ENCODE peak calls at places on chromosomes 1 and 21, in five cellular contexts. W is left ventricle myocardium inferior, F is upper lobe of right lung, B is tibial artery, J is transverse colon. V is an unnamed sample. For H3K36me3, the result is how much of the 10 kb centered on the place peaks cover.

GRCh38 chr1:234926574-234927311 is 201.9 kb downstream of the TOMM20 start:
- DNase-seq in W (no peak), F (no peak), B (peak), J (no peak), V (peak)

GRCh38 chr1:39574646-39575045 is 1.9 kb downstream of the PABPC4 start:
- DNase-seq in W (no peak), F (no peak), B (no peak), J (peak), V (peak)

GRCh38 chr1:247385283-247385682 is 30.7 kb upstream of the NLRP3 start:
- DNase-seq in W (no peak), F (no peak), B (no peak), J (no peak), V (no peak)

GRCh38 chr1:235017719-235018118 is 110.9 kb downstream of the TOMM20 start:
- DNase-seq in W (no peak), F (no peak), B (peak), J (no peak), V (no peak)

GRCh38 chr1:27539901-27540861 is 50.2 kb upstream of the WASF2 start:
- DNase-seq in W (no peak), F (no peak), B (no peak), J (peak), V (no peak)

GRCh38 chr1:204623365-204623893 is 62.1 kb downstream of the LRRN2 start:
- DNase-seq in W (no peak), F (no peak), B (no peak), J (peak), V (peak)

GRCh38 chr1:6026095-6026809 is 19.4 kb upstream of the KCNAB2 start:
- DNase-seq in W (peak), F (peak), B (peak), J (peak), V (peak)

GRCh38 chr1:225710804-225711203 is 57.9 kb upstream of the ENAH start:
- DNase-seq in W (no peak), F (no peak), B (no peak), J (no peak), V (no peak)

GRCh38 chr1:36585760-36586072 is 103.0 kb upstream of the CSF3R start:
- DNase-seq in W (no peak), F (no peak), B (no peak), J (no peak), V (no peak)

DNA sequence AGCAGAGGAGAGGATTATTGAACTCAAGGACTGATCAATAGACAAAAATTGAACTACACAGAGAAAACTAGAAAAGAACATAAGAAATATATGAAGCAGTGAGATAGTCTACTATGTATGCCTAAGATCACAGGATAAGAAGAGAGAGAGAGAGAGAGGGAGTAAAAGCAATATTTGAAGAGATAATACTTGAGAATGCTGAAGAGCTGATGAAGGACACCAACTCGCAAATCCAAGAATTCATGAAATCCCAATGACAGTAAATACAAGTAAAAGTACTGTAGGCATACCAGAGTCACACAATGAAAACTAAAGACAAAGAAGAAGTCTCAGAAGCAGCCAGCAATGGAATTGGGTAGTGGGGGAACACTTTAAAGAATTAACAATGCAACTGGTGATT is 260.1 kb upstream of the SPAG17 start:
- DNase-seq in W (no peak), F (no peak), B (no peak), J (no peak), V (no peak)
- H3K4me3 ChIP-seq in W (no peak), F (no peak), B (no peak), J (no peak), V (no peak)

DNA sequence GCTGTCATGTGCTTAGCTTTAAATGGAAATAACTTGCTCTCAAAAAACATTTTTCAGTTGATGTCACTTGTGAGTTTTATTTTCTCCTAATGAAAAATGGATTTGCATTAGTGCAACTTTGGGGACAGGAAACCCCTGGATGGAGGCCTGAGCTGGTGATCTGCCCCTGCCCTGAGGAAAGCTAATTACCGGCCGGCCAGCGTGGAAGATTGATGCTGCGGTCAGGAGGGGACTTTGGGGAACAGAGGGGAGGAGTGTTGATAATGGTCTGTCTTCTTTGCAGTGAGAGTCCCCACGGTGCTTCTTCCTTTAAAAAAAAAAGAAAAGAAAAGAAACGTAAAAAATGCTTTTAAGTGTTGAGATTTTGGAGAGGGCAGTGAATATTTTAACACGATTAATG is 66.9 kb upstream of the ANGPTL1 start:
- DNase-seq in W (no peak), F (no peak), B (peak), J (no peak), V (no peak)
- H3K27ac ChIP-seq in W (peak), F (no peak), B (peak), J (peak), V (peak)

GRCh38 chr1:7562729-7563605 is 208.1 kb upstream of the VAMP3 start:
- DNase-seq in W (no peak), F (peak), B (no peak), J (no peak), V (no peak)

GRCh38 chr1:7560601-7561181 is 210.4 kb upstream of the VAMP3 start:
- DNase-seq in W (no peak), F (peak), B (no peak), J (no peak), V (no peak)

GRCh38 chr1:7561936-7562728 is 209.0 kb upstream of the VAMP3 start:
- DNase-seq in W (no peak), F (peak), B (no peak), J (no peak), V (peak)

GRCh38 chr1:7560128-7560527 is 211.0 kb upstream of the VAMP3 start:
- DNase-seq in W (no peak), F (peak), B (no peak), J (no peak), V (no peak)

GRCh38 chr1:7561331-7561921 is 209.7 kb upstream of the VAMP3 start:
- DNase-seq in W (no peak), F (peak), B (no peak), J (no peak), V (no peak)
- H3K36me3 ChIP-seq in W (under half), F (under half), B (under half), J (under half), V (under half)

DNA sequence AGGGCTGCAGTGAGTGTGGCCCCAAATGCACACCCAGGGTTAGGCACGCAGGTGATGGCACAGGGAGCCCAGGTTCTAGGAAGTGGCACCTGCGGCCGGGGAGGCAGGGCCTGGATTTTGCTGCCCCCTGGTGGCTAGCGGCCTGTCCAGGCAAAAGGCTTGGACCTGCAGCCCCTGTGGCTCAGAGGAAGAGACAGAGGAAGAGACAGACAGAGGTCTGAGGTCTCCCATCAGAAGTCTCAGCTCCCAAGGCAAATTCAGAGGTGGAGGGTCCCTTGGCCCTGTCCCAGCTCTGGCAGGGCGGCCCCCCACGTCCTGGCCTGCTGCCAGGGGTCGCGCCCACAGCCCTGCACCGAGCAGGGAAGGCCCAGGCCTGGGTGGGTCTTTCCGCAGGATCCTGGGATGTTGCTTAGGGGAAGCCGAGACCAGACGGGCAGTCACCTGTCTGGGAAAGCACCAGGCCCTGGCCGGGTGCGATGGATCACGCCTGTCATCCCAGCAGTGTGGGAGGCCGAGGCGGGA is 8.0 kb upstream of the TNFRSF14 start:
- DNase-seq in W (peak), F (peak), B (peak), J (peak), V (peak)
- H3K4me3 ChIP-seq in W (peak), F (peak), B (peak), J (peak), V (peak)

GRCh38 chr1:19655718-19656080 is 9.0 kb upstream of the HTR6 start:
- DNase-seq in W (no peak), F (no peak), B (no peak), J (no peak), V (no peak)
- H3K27ac ChIP-seq in W (no peak), F (no peak), B (no peak), J (no peak), V (no peak)

GRCh38 chr21:42764883-42765282 is 111.5 kb downstream of the PDE9A start:
- DNase-seq in W (no peak), F (no peak), B (no peak), J (no peak), V (no peak)

GRCh38 chr21:42763578-42764442 is 110.4 kb downstream of the PDE9A start:
- DNase-seq in W (no peak), F (peak), B (no peak), J (no peak), V (peak)

GRCh38 chr21:42765656-42766055 is 112.2 kb downstream of the PDE9A start:
- DNase-seq in W (no peak), F (no peak), B (no peak), J (no peak), V (no peak)

GRCh38 chr21:42761776-42762335 is 108.4 kb downstream of the PDE9A start:
- DNase-seq in W (no peak), F (no peak), B (no peak), J (no peak), V (no peak)

GRCh38 chr21:42764443-42764760 is 111.0 kb downstream of the PDE9A start:
- DNase-seq in W (no peak), F (no peak), B (no peak), J (no peak), V (no peak)
- H3K36me3 ChIP-seq in W (half or more), F (under half), B (under half), J (half or more), V (under half)

GRCh38 chr1:40673452-40673851 is 8.0 kb upstream of the RIMS3 start:
- DNase-seq in W (no peak), F (no peak), B (no peak), J (no peak), V (no peak)

GRCh38 chr1:40664167-40664537 is 1.3 kb downstream of the RIMS3 start:
- DNase-seq in W (no peak), F (no peak), B (no peak), J (no peak), V (no peak)

GRCh38 chr1:40664791-40665190 is 691 bp downstream of the RIMS3 start:
- DNase-seq in W (no peak), F (no peak), B (no peak), J (no peak), V (no peak)

GRCh38 chr1:40665335-40666171 is at the start of gene RIMS3:
- DNase-seq in W (peak), F (peak), B (peak), J (peak), V (peak)

GRCh38 chr1:40668769-40669525 is 3.5 kb upstream of the RIMS3 start:
- DNase-seq in W (peak), F (peak), B (peak), J (peak), V (peak)
- H3K4me3 ChIP-seq in W (peak), F (peak), B (no peak), J (no peak), V (no peak)